ENCODE peak calls at places on chromosomes 13 and 19, in four cellular contexts. U, T, F and A are unnamed samples.

GRCh38 chr13:42215578-42216421 is 56.2 kb upstream of the AKAP11 start:
- DNase-seq in U (no peak), T (peak; percentile 61), F (no peak), A (peak; percentile 20)

GRCh38 chr13:32669030-32669646 is 82.9 kb downstream of the PDS5B start:
- DNase-seq in U (no peak), F (no peak), T (peak; percentile 73), A (peak; percentile 37)

GRCh38 chr13:99380921-99381645 is 73.9 kb upstream of the GPR183 start:
- DNase-seq in U (no peak), F (no peak), T (no peak), A (no peak)

GRCh38 chr13:106683179-106683578 is 115.2 kb upstream of the ARGLU1 start:
- DNase-seq in U (no peak), F (no peak), T (no peak), A (no peak)

GRCh38 chr19:46748325-46749109 is 2.3 kb upstream of the STRN4 start:
- DNase-seq in F (no peak), U (no peak), T (peak; percentile 80), A (peak; percentile 78)

GRCh38 chr19:55273978-55274707 is 5.8 kb downstream of the HSPBP1 start:
- DNase-seq in F (no peak), T (no peak), U (no peak), A (no peak)

GRCh38 chr19:44113784-44114390 is 688 bp downstream of the ZNF225 start:
- DNase-seq in U (no peak), F (no peak), T (no peak), A (no peak)

GRCh38 chr13:38656699-38657098 is 30.2 kb upstream of the FREM2 start:
- DNase-seq in T (no peak), U (no peak), F (no peak), A (no peak)

GRCh38 chr13:40550130-40550529 is 116.3 kb downstream of the FOXO1 start:
- DNase-seq in T (peak; percentile 75), F (no peak), U (no peak), A (no peak)

GRCh38 chr19:18317998-18318800 is 4.7 kb downstream of the LSM4 start:
- DNase-seq in U (no peak), T (no peak), F (no peak), A (peak; percentile 43)

GRCh38 chr19:33132425-33132824 is 511 bp downstream of the WDR88 start:
- DNase-seq in F (no peak), U (no peak), T (no peak), A (no peak)

GRCh38 chr13:50079278-50080157 is 64.3 kb downstream of the KCNRG start:
- DNase-seq in U (no peak), T (peak; percentile 35), F (no peak), A (no peak)

GRCh38 chr19:54535601-54536000 is 33.0 kb downstream of the LAIR2 start:
- DNase-seq in U (no peak), T (no peak), F (no peak), A (no peak)

GRCh38 chr19:30063184-30064020 is 121.4 kb downstream of the URI1 start:
- DNase-seq in U (no peak), T (no peak), F (no peak), A (no peak)

GRCh38 chr13:35729926-35730627 is 253.6 kb upstream of the MAB21L1 start:
- DNase-seq in U (no peak), T (no peak), F (no peak), A (no peak)

GRCh38 chr19:48064509-48064908 is 20.6 kb upstream of the CABP5 start:
- DNase-seq in U (no peak), T (peak; percentile 7), F (no peak), A (no peak)

GRCh38 chr19:1343026-1343425 is 40.7 kb upstream of the NDUFS7 start:
- DNase-seq in U (no peak), F (no peak), T (peak; percentile 15), A (no peak)

GRCh38 chr13:112056739-112057433 is 10.1 kb upstream of the SOX1 start:
- DNase-seq in U (no peak), T (no peak), F (no peak), A (no peak)

GRCh38 chr13:79724348-79725103 is 243.6 kb downstream of the NDFIP2 start:
- DNase-seq in T (peak; percentile 55), F (no peak), U (no peak), A (no peak)

GRCh38 chr19:28045621-28046020 is 1167.3 kb downstream of the UQCRFS1 start:
- DNase-seq in T (no peak), U (no peak), F (no peak), A (no peak)

GRCh38 chr13:88649855-88650254 is 978.7 kb downstream of the SLITRK5 start:
- DNase-seq in T (no peak), U (no peak), F (no peak), A (no peak)

GRCh38 chr19:56053596-56053995 is 67.0 kb downstream of the NLRP5 start:
- DNase-seq in T (no peak), F (no peak), U (no peak), A (no peak)

DNA sequence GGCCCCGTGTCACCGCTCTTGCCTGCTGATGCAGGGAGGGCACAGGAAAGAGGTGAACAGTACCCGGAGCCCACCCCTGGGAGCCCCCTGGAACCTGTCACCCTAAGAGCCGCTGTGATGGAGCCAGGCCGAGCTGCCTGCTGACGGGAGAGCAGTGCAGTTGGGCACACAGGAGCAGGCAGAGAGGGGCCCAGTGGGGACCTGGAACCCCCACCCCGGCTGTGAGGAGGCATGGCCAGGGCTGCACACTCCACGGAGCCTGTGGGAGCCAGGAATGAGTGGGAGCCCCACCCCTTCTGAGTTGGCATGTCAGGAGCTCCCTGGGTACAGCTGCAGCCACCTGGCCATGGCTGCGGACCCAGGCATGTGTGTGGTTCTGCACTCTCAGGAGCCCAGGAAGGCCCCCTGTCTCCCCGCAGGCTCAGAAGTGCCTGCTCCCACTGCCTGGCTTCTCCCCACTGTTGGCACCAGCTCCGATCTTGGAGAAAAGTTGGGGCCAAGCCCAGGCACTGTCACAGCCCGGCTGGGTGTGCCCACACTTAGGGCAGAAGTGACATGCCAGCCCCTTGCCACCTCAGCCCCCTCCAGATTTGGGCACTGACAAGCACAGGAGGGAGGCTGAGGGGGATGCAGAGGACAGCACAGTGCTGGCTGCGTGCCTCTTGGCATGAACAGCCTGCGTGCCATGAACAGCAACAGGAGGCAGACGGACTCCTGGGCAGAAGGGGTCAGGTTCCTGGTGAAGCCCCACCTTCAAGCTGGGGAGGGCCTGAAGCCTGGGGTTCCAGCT is 6.3 kb downstream of the CFAP97D2 start:
- DNase-seq in T (no peak), U (no peak), F (no peak), A (no peak)
- H3K4me3 ChIP-seq in T (no peak overlapping the region), U (no peak overlapping the region), F (no peak overlapping the region), A (no peak overlapping the region)

DNA sequence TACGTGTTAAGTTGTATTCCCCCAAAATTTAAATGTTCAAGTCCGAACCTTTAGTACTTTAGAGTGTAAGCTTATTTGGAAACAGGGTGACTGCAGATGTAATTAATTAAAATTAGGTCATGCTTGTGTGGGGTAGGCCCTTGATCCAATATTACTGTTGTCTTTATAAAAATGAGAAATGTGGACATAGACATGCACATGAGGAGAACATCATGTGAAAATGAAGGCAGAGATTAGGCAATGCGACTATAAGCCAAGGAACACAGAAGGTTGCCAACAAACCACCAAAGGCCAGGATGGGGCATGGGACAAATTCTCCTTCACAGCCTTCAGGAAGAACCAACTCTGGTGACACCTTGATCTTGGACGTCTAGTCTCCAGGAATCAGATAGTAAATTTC is 1698.4 kb upstream of the SLC10A2 start:
- DNase-seq in T (no peak), U (no peak), F (no peak), A (no peak)
- H3K4me3 ChIP-seq in T (no peak overlapping the region), U (no peak overlapping the region), F (no peak overlapping the region), A (no peak overlapping the region)

DNA sequence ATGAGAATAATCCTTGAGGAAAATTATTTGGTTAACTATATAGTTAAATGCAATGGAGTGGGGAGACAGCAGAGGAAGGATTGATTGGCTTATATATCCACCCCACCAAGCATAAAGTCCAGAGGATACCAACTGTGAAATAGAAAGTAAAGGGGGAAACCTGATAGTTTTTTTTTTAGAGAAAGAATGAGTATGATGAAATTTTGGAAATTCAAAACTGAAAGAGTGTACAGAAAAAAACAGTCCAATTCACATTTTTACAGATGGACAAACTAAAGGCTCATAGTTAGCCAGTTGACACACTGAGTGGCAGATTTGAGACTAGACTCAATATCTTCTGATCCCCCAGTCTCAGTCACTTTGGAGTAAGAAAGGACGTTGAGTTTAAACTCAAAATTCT is 51.1 kb downstream of the FNDC3A start:
- DNase-seq in U (no peak), F (no peak), T (peak; percentile 47), A (no peak)
- H3K4me3 ChIP-seq in U (no peak overlapping the region), F (no peak overlapping the region), T (no peak overlapping the region), A (no peak overlapping the region)

GRCh38 chr13:45194081-45194939 is 6.5 kb downstream of the KCTD4 start:
- DNase-seq in U (peak; percentile 40), T (peak; percentile 67), F (no peak), A (no peak)
- H3K4me3 ChIP-seq in U (peak overlapping the region; percentile 25), T (no peak overlapping the region), F (no peak overlapping the region), A (no peak overlapping the region)

GRCh38 chr19:21698215-21698614 is 69.2 kb downstream of the ZNF100 start:
- DNase-seq in T (peak; percentile 42), U (no peak), F (no peak), A (peak; percentile 45)
- H3K4me3 ChIP-seq in T (no peak overlapping the region), U (no peak overlapping the region), F (no peak overlapping the region), A (no peak overlapping the region)

GRCh38 chr19:2458054-2458453 is 1.3 kb upstream of the LMNB2 start:
- DNase-seq in T (no peak), U (no peak), F (no peak), A (no peak)

GRCh38 chr19:2460245-2460644 is 3.5 kb upstream of the LMNB2 start:
- DNase-seq in U (no peak), F (no peak), T (no peak), A (no peak)

GRCh38 chr19:2462635-2463421 is 6.1 kb upstream of the LMNB2 start:
- DNase-seq in U (peak; percentile 89), F (peak; percentile 94), T (peak; percentile 96), A (no peak)

GRCh38 chr19:2464389-2464788 is 7.6 kb upstream of the LMNB2 start:
- DNase-seq in U (no peak), F (no peak), T (no peak), A (no peak)

GRCh38 chr19:2461751-2462634 is 5.2 kb upstream of the LMNB2 start:
- DNase-seq in F (peak; percentile 41), U (no peak), T (peak; percentile 73), A (peak; percentile 82)
- H3K4me3 ChIP-seq in F (peak overlapping the region; percentile 60), U (peak overlapping the region; percentile 63), T (peak overlapping the region; percentile 84), A (peak overlapping the region; percentile 57)